ENCODE peak calls at places on chromosome 1, in six cellular contexts. L is GM03348, G is NCI-H1105, K is nephron progenitor cell, V is M059J, Z is ACHN. A is an unnamed sample.

GRCh38 chr1:11931845-11932244 is 2.7 kb upstream of the PLOD1 start:
- DNase-seq in V (no peak), K (no peak), Z (no peak), L (no peak), G (no peak), A (no peak)

GRCh38 chr1:174946020-174946419 is 53.7 kb upstream of the CACYBP start:
- DNase-seq in G (no peak), V (no peak), L (no peak), Z (no peak), K (no peak), A (no peak)

GRCh38 chr1:50968884-50969610 is 998 bp upstream of the CDKN2C start:
- DNase-seq in V (no peak), K (peak), L (peak), Z (peak), G (no peak), A (peak)

GRCh38 chr1:228303596-228303995 is 95.8 kb downstream of the OBSCN start:
- DNase-seq in V (no peak), L (no peak), K (no peak), G (no peak), Z (no peak), A (no peak)

GRCh38 chr1:59699227-59699847 is 115.4 kb upstream of the HOOK1 start:
- DNase-seq in L (peak), Z (peak), G (peak), V (peak), K (peak), A (peak)

GRCh38 chr1:27626031-27626935 is 8.7 kb downstream of the FGR start:
- DNase-seq in G (no peak), V (no peak), K (no peak), Z (no peak), L (no peak), A (no peak)

GRCh38 chr1:20552728-20553571 is 577 bp downstream of the FAM43B start:
- DNase-seq in Z (no peak), K (peak), V (peak), L (peak), G (no peak), A (no peak)

GRCh38 chr1:18974616-18975015 is 18.1 kb upstream of the IFFO2 start:
- DNase-seq in G (no peak), L (no peak), K (no peak), V (no peak), Z (no peak), A (no peak)

GRCh38 chr1:62076286-62076685 is 118.4 kb upstream of the L1TD1 start:
- DNase-seq in G (no peak), Z (peak), L (peak), K (no peak), V (peak), A (peak)

GRCh38 chr1:227941509-227942020 is 6.2 kb downstream of the WNT9A start:
- DNase-seq in G (no peak), Z (no peak), L (no peak), K (no peak), V (no peak), A (no peak)

GRCh38 chr1:201436461-201436860 is 14.9 kb upstream of the TNNI1 start:
- DNase-seq in V (peak), L (no peak), K (peak), G (no peak), Z (peak), A (peak)

GRCh38 chr1:107198581-107198980 is 57.7 kb downstream of the NTNG1 start:
- DNase-seq in G (no peak), V (peak), Z (no peak), L (no peak), K (no peak), A (no peak)

GRCh38 chr1:184574588-184574987 is 180.1 kb downstream of the EDEM3 start:
- DNase-seq in V (no peak), K (peak), G (no peak), L (no peak), Z (no peak), A (no peak)

GRCh38 chr1:6111571-6111970 is 65.9 kb downstream of the KCNAB2 start:
- DNase-seq in G (peak), K (no peak), V (peak), L (no peak), Z (no peak), A (no peak)

GRCh38 chr1:177413982-177414654 is 243.4 kb downstream of the BRINP2 start:
- DNase-seq in Z (no peak), L (no peak), K (no peak), V (no peak), G (no peak), A (no peak)

GRCh38 chr1:197998110-197998509 is 80.9 kb downstream of the LHX9 start:
- DNase-seq in V (no peak), Z (peak), L (no peak), G (no peak), K (no peak), A (no peak)

GRCh38 chr1:14181191-14181793 is 417.2 kb upstream of the KAZN start:
- DNase-seq in Z (no peak), K (no peak), L (no peak), G (no peak), V (peak), A (no peak)

GRCh38 chr1:25668931-25669573 is 52.5 kb downstream of the MAN1C1 start:
- DNase-seq in Z (no peak), V (no peak), K (no peak), L (no peak), G (no peak), A (no peak)

GRCh38 chr1:55071477-55071876 is 32.1 kb downstream of the PCSK9 start:
- DNase-seq in V (peak), L (peak), K (peak), Z (peak), G (no peak), A (peak)

GRCh38 chr1:209585672-209586071 is 2.2 kb downstream of the CAMK1G start:
- DNase-seq in V (peak), Z (no peak), K (peak), L (peak), G (peak), A (no peak)

GRCh38 chr1:69738458-69738857 is 170.7 kb downstream of the LRRC7 start:
- DNase-seq in Z (no peak), V (no peak), K (no peak), L (no peak), G (no peak), A (no peak)

GRCh38 chr1:58901008-58901407 is 117.2 kb upstream of the JUN start:
- DNase-seq in G (no peak), K (no peak), L (no peak), Z (no peak), V (peak), A (no peak)

GRCh38 chr1:206001476-206001888 is 1.7 kb downstream of the RAB7B start:
- DNase-seq in G (no peak), Z (peak), L (peak), V (peak), K (no peak), A (peak)

GRCh38 chr1:246794261-246795093 is 70.3 kb downstream of the SCCPDH start:
- DNase-seq in G (no peak), V (peak), Z (no peak), K (peak), L (peak), A (no peak)

GRCh38 chr1:26582053-26582835 is 52.7 kb downstream of the RPS6KA1 start:
- DNase-seq in Z (no peak), K (no peak), V (peak), L (no peak), G (no peak), A (peak)